ENCODE peak calls at places on chromosomes 16 and 17, in eight cellular contexts. Z is mucosa of descending colon, Y is HepG2, I is fibroblast of the aortic adventitia, T is A549, D is foreskin fibroblast, M is WERI-Rb-1, S is psoas muscle. X is an unnamed sample.

GRCh38 chr16:69889295-69889964 is 61.7 kb upstream of the CLEC18A start:
- DNase-seq in Z (no peak), Y (no peak), I (no peak), T (no peak), D (no peak), M (no peak), S (no peak), X (no peak)

GRCh38 chr17:14299261-14300093 is 1.4 kb upstream of the HS3ST3B1 start:
- DNase-seq in Z (peak), Y (peak), I (peak), T (no peak), D (peak), M (no peak), S (no peak), X (peak)

GRCh38 chr17:61284174-61284573 is 115.5 kb upstream of the TBX2 start:
- DNase-seq in Z (no peak), Y (no peak), I (peak), T (no peak), D (peak), M (no peak), S (no peak), X (peak)

GRCh38 chr17:16243811-16244567 is 27.0 kb downstream of the PIGL start:
- DNase-seq in Z (no peak), Y (peak), I (no peak), T (no peak), D (no peak), M (no peak), S (no peak), X (no peak)

GRCh38 chr17:79985361-79985760 is 50.3 kb downstream of the TBC1D16 start:
- DNase-seq in Z (peak), Y (no peak), I (no peak), T (no peak), D (no peak), M (no peak), S (peak), X (no peak)

GRCh38 chr16:50467943-50468748 is 80.0 kb upstream of the NKD1 start:
- DNase-seq in Z (peak), Y (peak), I (no peak), T (no peak), D (no peak), M (peak), S (no peak), X (no peak)

GRCh38 chr16:5490499-5490898 is 392.9 kb upstream of the EEF2KMT start:
- DNase-seq in Z (peak), Y (peak), I (no peak), T (peak), D (no peak), M (peak), S (no peak), X (no peak)

GRCh38 chr16:88035292-88035691 is 84.1 kb downstream of the BANP start:
- DNase-seq in Z (no peak), Y (no peak), I (no peak), T (no peak), D (no peak), M (no peak), S (no peak), X (no peak)

GRCh38 chr16:4700380-4700996 is 7.1 kb downstream of the NUDT16L1 start:
- DNase-seq in Z (no peak), Y (no peak), I (no peak), T (no peak), D (no peak), M (no peak), S (peak), X (no peak)

GRCh38 chr17:41919840-41920579 is 1.3 kb upstream of the ACLY start:
- DNase-seq in Z (peak), Y (no peak), I (peak), T (peak), D (peak), M (peak), S (peak), X (peak)

GRCh38 chr17:27756467-27757371 is 43.6 kb downstream of the NOS2 start:
- DNase-seq in Z (peak), Y (peak), I (peak), T (peak), D (peak), M (peak), S (peak), X (peak)

GRCh38 chr17:7042507-7043194 is 1.2 kb downstream of the SLC16A11 start:
- DNase-seq in Z (peak), Y (no peak), I (no peak), T (no peak), D (no peak), M (no peak), S (no peak), X (no peak)

GRCh38 chr17:62824290-62825135 is 16.4 kb upstream of the MARCHF10 start:
- DNase-seq in Z (no peak), Y (peak), I (peak), T (peak), D (peak), M (no peak), S (no peak), X (peak)
- H3K4me3 ChIP-seq in Z (no peak), Y (no peak), I (no peak), T (no peak), D (no peak), M (no peak), S (no peak), X (no peak)

DNA sequence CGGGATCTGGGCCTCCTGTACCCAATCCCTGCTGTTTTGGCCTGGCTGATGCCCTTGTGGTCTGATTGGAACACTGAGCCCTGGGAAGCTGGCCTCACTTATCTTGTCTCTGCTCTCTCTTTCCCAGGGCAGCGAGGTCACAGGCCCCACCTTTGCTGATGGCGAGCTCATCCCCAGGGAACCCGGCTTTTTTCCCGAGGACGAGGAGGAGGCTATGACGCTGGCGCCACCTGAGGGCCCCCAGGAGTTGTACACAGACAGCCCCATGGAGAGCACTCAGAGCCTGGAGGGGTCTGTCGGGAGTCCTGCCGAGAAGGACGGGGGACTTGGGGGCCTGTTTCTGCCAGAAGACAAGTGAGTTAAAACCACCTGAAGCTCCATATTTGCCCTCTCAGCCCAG is 126.0 kb downstream of the RAB11FIP4 start:
- DNase-seq in Z (no peak), Y (peak), I (no peak), T (peak), D (no peak), M (peak), S (no peak), X (no peak)
- TF ChIP-seq CTCF in Z (no peak), Y (peak), I (peak), T (peak), D (peak), M (peak), S (peak), X (peak)

GRCh38 chr17:77375108-77375507 is 234.3 kb downstream of the SEC14L1 start:
- DNase-seq in Z (no peak), Y (no peak), I (no peak), T (no peak), D (no peak), M (no peak), S (no peak), X (no peak)
- H3K4me3 ChIP-seq in Z (no peak), Y (peak), I (peak), T (no peak), D (peak), M (no peak), S (peak), X (peak)

DNA sequence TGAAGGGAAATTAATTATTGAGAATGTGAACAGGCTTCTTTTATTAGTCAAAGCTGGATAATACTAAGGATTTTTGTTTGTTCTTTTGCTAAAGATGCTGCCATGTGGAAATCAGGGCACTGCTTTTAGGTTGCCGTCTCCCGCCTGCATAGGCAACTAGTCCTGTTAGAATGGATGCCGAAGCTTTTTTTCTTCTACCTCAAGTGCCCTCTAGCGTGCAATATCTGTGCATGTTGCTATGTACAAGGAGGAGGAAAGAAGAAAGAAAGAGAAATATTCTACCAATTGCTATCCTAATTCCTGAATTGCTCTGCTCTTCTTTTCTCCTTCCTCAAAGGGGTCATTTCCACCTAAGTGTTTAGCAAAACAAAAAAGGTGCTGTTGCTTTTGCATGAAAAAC is 5.2 kb upstream of the CDH8 start:
- DNase-seq in Z (no peak), Y (peak), I (no peak), T (peak), D (no peak), M (no peak), S (no peak), X (peak)
- TF ChIP-seq CTCF in Z (no peak), Y (peak), I (no peak), T (peak), D (peak), M (peak), S (no peak), X (peak)

DNA sequence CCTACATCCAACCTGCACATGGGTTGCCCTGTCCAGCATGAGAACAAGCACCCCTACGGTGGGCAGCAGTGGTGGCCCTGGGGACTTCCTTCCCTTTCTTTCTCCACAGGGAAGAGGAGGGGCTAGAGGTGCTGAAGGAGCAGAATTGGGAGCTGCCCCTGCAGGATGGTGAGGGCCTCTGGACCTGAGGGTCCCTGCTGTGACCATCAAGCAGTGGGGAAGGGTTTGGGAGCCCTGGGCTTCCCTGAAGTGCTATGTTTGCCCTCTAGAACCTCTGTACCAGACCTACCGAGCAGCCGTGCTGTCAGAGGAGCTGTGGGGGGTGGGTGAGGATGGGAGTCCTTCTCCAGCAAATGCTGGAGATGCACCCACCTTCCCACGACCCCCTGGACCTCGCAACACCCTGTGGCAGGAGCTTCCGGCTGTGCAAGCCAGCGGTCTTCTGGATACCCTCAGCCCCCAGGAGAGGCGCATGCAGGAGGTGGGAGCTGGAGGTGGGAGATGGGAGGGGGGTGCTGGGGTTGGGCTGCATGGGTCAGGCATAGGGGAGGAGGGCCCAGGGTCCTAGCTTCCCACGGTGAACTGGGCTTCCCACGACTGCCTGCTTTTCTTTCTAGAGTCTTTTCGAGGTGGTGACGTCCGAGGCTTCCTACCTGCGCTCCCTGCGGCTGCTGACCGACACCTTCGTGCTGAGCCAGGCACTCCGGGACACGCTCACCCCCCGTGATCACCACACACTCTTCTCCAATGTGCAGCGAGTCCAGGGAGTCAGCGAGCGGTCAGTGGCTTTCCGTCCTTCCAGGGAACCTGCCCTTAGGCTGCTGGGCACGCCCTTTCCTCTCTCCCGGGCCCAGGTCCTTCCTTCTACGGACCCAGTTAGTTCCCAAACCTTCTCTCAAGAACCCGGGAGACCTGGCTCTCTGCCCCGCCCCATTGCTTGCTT is 5.0 kb downstream of the ARHGEF15 start:
- DNase-seq in Z (no peak), Y (no peak), I (no peak), T (no peak), D (no peak), M (no peak), S (no peak), X (no peak)
- H3K4me3 ChIP-seq in Z (no peak), Y (no peak), I (no peak), T (no peak), D (no peak), M (no peak), S (no peak), X (no peak)

GRCh38 chr16:65667013-65667578 is 545.2 kb upstream of the CDH11 start:
- DNase-seq in Z (no peak), Y (peak), I (peak), T (no peak), D (no peak), M (peak), S (no peak), X (peak)
- TF ChIP-seq CTCF in Z (no peak), Y (peak), I (peak), T (no peak), D (peak), M (peak), S (no peak), X (peak)

X was measured in AG10803.